ENCODE peak calls at places on chromosome 13, in four cellular contexts. One of them, this sample, is unnamed.

GRCh38 chr13:110546933-110547332 is 14.6 kb downstream of the RAB20 start:
- DNase-seq in T-helper 2 cell: no peak
- DNase-seq in AG08396: peak; percentile 45
- DNase-seq in activated T-helper 2 cell treated with anti-CD3 and anti-CD28 coated beads, Interferon-gamma antibody, Interleukin-2, Interleukin-4, amounts not matched to agents 10 μg/mL and 5 μg/mL and 100 μg/mL, durations not matched to agents 14 hours and 24 hours and 36 hours: no peak
- DNase-seq in this sample: peak; percentile 70

GRCh38 chr13:26048745-26049144 is 3.1 kb downstream of the SHISA2 start:
- DNase-seq in AG08396: no peak
- DNase-seq in T-helper 2 cell: no peak
- DNase-seq in activated T-helper 2 cell treated with anti-CD3 and anti-CD28 coated beads, Interferon-gamma antibody, Interleukin-2, Interleukin-4, amounts not matched to agents 10 μg/mL and 5 μg/mL and 100 μg/mL, durations not matched to agents 14 hours and 24 hours and 36 hours: no peak
- DNase-seq in this sample: no peak

GRCh38 chr13:111258637-111259036 is 61.8 kb upstream of the TEX29 start:
- DNase-seq in T-helper 2 cell: no peak
- DNase-seq in activated T-helper 2 cell treated with anti-CD3 and anti-CD28 coated beads, Interferon-gamma antibody, Interleukin-2, Interleukin-4, amounts not matched to agents 10 μg/mL and 5 μg/mL and 100 μg/mL, durations not matched to agents 14 hours and 24 hours and 36 hours: no peak
- DNase-seq in AG08396: no peak
- DNase-seq in this sample: no peak

GRCh38 chr13:60226507-60226906 is 62.8 kb upstream of the DIAPH3 start:
- DNase-seq in T-helper 2 cell: peak; percentile 38
- DNase-seq in activated T-helper 2 cell treated with anti-CD3 and anti-CD28 coated beads, Interferon-gamma antibody, Interleukin-2, Interleukin-4, amounts not matched to agents 10 μg/mL and 5 μg/mL and 100 μg/mL, durations not matched to agents 14 hours and 24 hours and 36 hours: no peak
- DNase-seq in AG08396: peak; percentile 34
- DNase-seq in this sample: peak; percentile 17

GRCh38 chr13:65921933-65922332 is 1308.2 kb downstream of the PCDH9 start:
- DNase-seq in T-helper 2 cell: no peak
- DNase-seq in activated T-helper 2 cell treated with anti-CD3 and anti-CD28 coated beads, Interferon-gamma antibody, Interleukin-2, Interleukin-4, amounts not matched to agents 10 μg/mL and 5 μg/mL and 100 μg/mL, durations not matched to agents 14 hours and 24 hours and 36 hours: no peak
- DNase-seq in AG08396: no peak
- DNase-seq in this sample: no peak

GRCh38 chr13:31242342-31242741 is 42.6 kb downstream of the B3GLCT start:
- DNase-seq in AG08396: no peak
- DNase-seq in activated T-helper 2 cell treated with anti-CD3 and anti-CD28 coated beads, Interferon-gamma antibody, Interleukin-2, Interleukin-4, amounts not matched to agents 10 μg/mL and 5 μg/mL and 100 μg/mL, durations not matched to agents 14 hours and 24 hours and 36 hours: no peak
- DNase-seq in T-helper 2 cell: no peak
- DNase-seq in this sample: no peak

GRCh38 chr13:41470187-41470586 is 12.8 kb downstream of the RGCC start:
- DNase-seq in T-helper 2 cell: no peak
- DNase-seq in activated T-helper 2 cell treated with anti-CD3 and anti-CD28 coated beads, Interferon-gamma antibody, Interleukin-2, Interleukin-4, amounts not matched to agents 10 μg/mL and 5 μg/mL and 100 μg/mL, durations not matched to agents 14 hours and 24 hours and 36 hours: no peak
- DNase-seq in AG08396: no peak
- DNase-seq in this sample: no peak

GRCh38 chr13:34347784-34348573 is 530.0 kb downstream of the RFC3 start:
- DNase-seq in activated T-helper 2 cell treated with anti-CD3 and anti-CD28 coated beads, Interferon-gamma antibody, Interleukin-2, Interleukin-4, amounts not matched to agents 10 μg/mL and 5 μg/mL and 100 μg/mL, durations not matched to agents 14 hours and 24 hours and 36 hours: no peak
- DNase-seq in AG08396: no peak
- DNase-seq in T-helper 2 cell: no peak
- DNase-seq in this sample: no peak

GRCh38 chr13:113491418-113491883 is 940 bp upstream of the DCUN1D2 start:
- DNase-seq in activated T-helper 2 cell treated with anti-CD3 and anti-CD28 coated beads, Interferon-gamma antibody, Interleukin-2, Interleukin-4, amounts not matched to agents 10 μg/mL and 5 μg/mL and 100 μg/mL, durations not matched to agents 14 hours and 24 hours and 36 hours: no peak
- DNase-seq in AG08396: peak; percentile 65
- DNase-seq in T-helper 2 cell: no peak
- DNase-seq in this sample: peak; percentile 68

GRCh38 chr13:52862358-52863206 is 14.1 kb upstream of the PCDH8 start:
- DNase-seq in AG08396: no peak
- DNase-seq in activated T-helper 2 cell treated with anti-CD3 and anti-CD28 coated beads, Interferon-gamma antibody, Interleukin-2, Interleukin-4, amounts not matched to agents 10 μg/mL and 5 μg/mL and 100 μg/mL, durations not matched to agents 14 hours and 24 hours and 36 hours: no peak
- DNase-seq in T-helper 2 cell: no peak
- DNase-seq in this sample: no peak

GRCh38 chr13:21657538-21657937 is 13.3 kb upstream of the FGF9 start:
- DNase-seq in AG08396: peak; percentile 85
- DNase-seq in activated T-helper 2 cell treated with anti-CD3 and anti-CD28 coated beads, Interferon-gamma antibody, Interleukin-2, Interleukin-4, amounts not matched to agents 10 μg/mL and 5 μg/mL and 100 μg/mL, durations not matched to agents 14 hours and 24 hours and 36 hours: no peak
- DNase-seq in T-helper 2 cell: no peak
- DNase-seq in this sample: peak; percentile 56

GRCh38 chr13:20684535-20684934 is 19.0 kb upstream of the IL17D start:
- DNase-seq in activated T-helper 2 cell treated with anti-CD3 and anti-CD28 coated beads, Interferon-gamma antibody, Interleukin-2, Interleukin-4, amounts not matched to agents 10 μg/mL and 5 μg/mL and 100 μg/mL, durations not matched to agents 14 hours and 24 hours and 36 hours: no peak
- DNase-seq in T-helper 2 cell: no peak
- DNase-seq in AG08396: no peak
- DNase-seq in this sample: no peak

GRCh38 chr13:36158606-36159005 is 27.4 kb upstream of the DCLK1 start:
- DNase-seq in T-helper 2 cell: no peak
- DNase-seq in AG08396: no peak
- DNase-seq in activated T-helper 2 cell treated with anti-CD3 and anti-CD28 coated beads, Interferon-gamma antibody, Interleukin-2, Interleukin-4, amounts not matched to agents 10 μg/mL and 5 μg/mL and 100 μg/mL, durations not matched to agents 14 hours and 24 hours and 36 hours: no peak
- DNase-seq in this sample: no peak

GRCh38 chr13:84362777-84363176 is 480.5 kb upstream of the SLITRK1 start:
- DNase-seq in T-helper 2 cell: no peak
- DNase-seq in activated T-helper 2 cell treated with anti-CD3 and anti-CD28 coated beads, Interferon-gamma antibody, Interleukin-2, Interleukin-4, amounts not matched to agents 10 μg/mL and 5 μg/mL and 100 μg/mL, durations not matched to agents 14 hours and 24 hours and 36 hours: no peak
- DNase-seq in AG08396: no peak
- DNase-seq in this sample: peak; percentile 2

GRCh38 chr13:112875627-112876026 is 93.4 kb upstream of the MCF2L start:
- DNase-seq in activated T-helper 2 cell treated with anti-CD3 and anti-CD28 coated beads, Interferon-gamma antibody, Interleukin-2, Interleukin-4, amounts not matched to agents 10 μg/mL and 5 μg/mL and 100 μg/mL, durations not matched to agents 14 hours and 24 hours and 36 hours: no peak
- DNase-seq in AG08396: no peak
- DNase-seq in T-helper 2 cell: no peak
- DNase-seq in this sample: no peak

GRCh38 chr13:42859760-42860159 is 78.4 kb downstream of the FAM216B start:
- DNase-seq in T-helper 2 cell: no peak
- DNase-seq in AG08396: no peak
- DNase-seq in activated T-helper 2 cell treated with anti-CD3 and anti-CD28 coated beads, Interferon-gamma antibody, Interleukin-2, Interleukin-4, amounts not matched to agents 10 μg/mL and 5 μg/mL and 100 μg/mL, durations not matched to agents 14 hours and 24 hours and 36 hours: no peak
- DNase-seq in this sample: no peak

GRCh38 chr13:23752111-23753001 is 136.8 kb downstream of the MIPEP start:
- DNase-seq in AG08396: no peak
- DNase-seq in activated T-helper 2 cell treated with anti-CD3 and anti-CD28 coated beads, Interferon-gamma antibody, Interleukin-2, Interleukin-4, amounts not matched to agents 10 μg/mL and 5 μg/mL and 100 μg/mL, durations not matched to agents 14 hours and 24 hours and 36 hours: no peak
- DNase-seq in T-helper 2 cell: peak; percentile 88
- DNase-seq in this sample: no peak

GRCh38 chr13:33186851-33187250 is 98.7 kb downstream of the STARD13 start:
- DNase-seq in T-helper 2 cell: peak; percentile 14
- DNase-seq in activated T-helper 2 cell treated with anti-CD3 and anti-CD28 coated beads, Interferon-gamma antibody, Interleukin-2, Interleukin-4, amounts not matched to agents 10 μg/mL and 5 μg/mL and 100 μg/mL, durations not matched to agents 14 hours and 24 hours and 36 hours: no peak
- DNase-seq in AG08396: no peak
- DNase-seq in this sample: peak; percentile 56

GRCh38 chr13:40102854-40103253 is 447.4 kb downstream of the COG6 start:
- DNase-seq in T-helper 2 cell: peak; percentile 73
- DNase-seq in AG08396: peak; percentile 5
- DNase-seq in activated T-helper 2 cell treated with anti-CD3 and anti-CD28 coated beads, Interferon-gamma antibody, Interleukin-2, Interleukin-4, amounts not matched to agents 10 μg/mL and 5 μg/mL and 100 μg/mL, durations not matched to agents 14 hours and 24 hours and 36 hours: no peak
- DNase-seq in this sample: no peak

GRCh38 chr13:97222934-97223710 is 989 bp downstream of the MBNL2 start:
- DNase-seq in activated T-helper 2 cell treated with anti-CD3 and anti-CD28 coated beads, Interferon-gamma antibody, Interleukin-2, Interleukin-4, amounts not matched to agents 10 μg/mL and 5 μg/mL and 100 μg/mL, durations not matched to agents 14 hours and 24 hours and 36 hours: no peak
- DNase-seq in T-helper 2 cell: no peak
- DNase-seq in AG08396: no peak
- DNase-seq in this sample: no peak

GRCh38 chr13:27012482-27013197 is 159.0 kb downstream of the USP12 start:
- DNase-seq in T-helper 2 cell: no peak
- DNase-seq in activated T-helper 2 cell treated with anti-CD3 and anti-CD28 coated beads, Interferon-gamma antibody, Interleukin-2, Interleukin-4, amounts not matched to agents 10 μg/mL and 5 μg/mL and 100 μg/mL, durations not matched to agents 14 hours and 24 hours and 36 hours: no peak
- DNase-seq in AG08396: peak; percentile 73
- DNase-seq in this sample: peak; percentile 60

GRCh38 chr13:60654405-60654804 is 257.4 kb downstream of the TDRD3 start:
- DNase-seq in T-helper 2 cell: peak; percentile 4
- DNase-seq in activated T-helper 2 cell treated with anti-CD3 and anti-CD28 coated beads, Interferon-gamma antibody, Interleukin-2, Interleukin-4, amounts not matched to agents 10 μg/mL and 5 μg/mL and 100 μg/mL, durations not matched to agents 14 hours and 24 hours and 36 hours: no peak
- DNase-seq in AG08396: peak; percentile 10
- DNase-seq in this sample: no peak

GRCh38 chr13:101623469-101624209 is 171.2 kb downstream of the ITGBL1 start:
- DNase-seq in AG08396: no peak
- DNase-seq in activated T-helper 2 cell treated with anti-CD3 and anti-CD28 coated beads, Interferon-gamma antibody, Interleukin-2, Interleukin-4, amounts not matched to agents 10 μg/mL and 5 μg/mL and 100 μg/mL, durations not matched to agents 14 hours and 24 hours and 36 hours: no peak
- DNase-seq in T-helper 2 cell: no peak
- DNase-seq in this sample: no peak

GRCh38 chr13:102881819-102882686 is 36.2 kb downstream of the ERCC5 start:
- DNase-seq in activated T-helper 2 cell treated with anti-CD3 and anti-CD28 coated beads, Interferon-gamma antibody, Interleukin-2, Interleukin-4, amounts not matched to agents 10 μg/mL and 5 μg/mL and 100 μg/mL, durations not matched to agents 14 hours and 24 hours and 36 hours: no peak
- DNase-seq in AG08396: no peak
- DNase-seq in T-helper 2 cell: no peak
- DNase-seq in this sample: no peak

GRCh38 chr13:75647126-75647784 is 11.1 kb downstream of the LMO7 start:
- DNase-seq in T-helper 2 cell: no peak
- DNase-seq in AG08396: no peak
- DNase-seq in activated T-helper 2 cell treated with anti-CD3 and anti-CD28 coated beads, Interferon-gamma antibody, Interleukin-2, Interleukin-4, amounts not matched to agents 10 μg/mL and 5 μg/mL and 100 μg/mL, durations not matched to agents 14 hours and 24 hours and 36 hours: no peak
- DNase-seq in this sample: no peak

GRCh38 chr13:79108914-79109643 is 297.0 kb downstream of the RBM26 start:
- DNase-seq in T-helper 2 cell: no peak
- DNase-seq in AG08396: no peak
- DNase-seq in activated T-helper 2 cell treated with anti-CD3 and anti-CD28 coated beads, Interferon-gamma antibody, Interleukin-2, Interleukin-4, amounts not matched to agents 10 μg/mL and 5 μg/mL and 100 μg/mL, durations not matched to agents 14 hours and 24 hours and 36 hours: no peak
- DNase-seq in this sample: no peak

GRCh38 chr13:60701919-60702318 is 304.9 kb downstream of the TDRD3 start:
- DNase-seq in activated T-helper 2 cell treated with anti-CD3 and anti-CD28 coated beads, Interferon-gamma antibody, Interleukin-2, Interleukin-4, amounts not matched to agents 10 μg/mL and 5 μg/mL and 100 μg/mL, durations not matched to agents 14 hours and 24 hours and 36 hours: no peak
- DNase-seq in T-helper 2 cell: no peak
- DNase-seq in AG08396: no peak
- DNase-seq in this sample: no peak